ENCODE peak calls at places on chromosome 7, in eight cellular contexts. C is brain microvascular endothelial cell; X is CD8-positive, alpha-beta memory T cell; H is dorsolateral prefrontal cortex; Z is GM23248; Q is OCI-LY7; D is mammary epithelial cell; F is IMR-90. T is an unnamed sample.

GRCh38 chr7:78450754-78451153 is 652.2 kb downstream of the PHTF2 start:
- DNase-seq in D (no peak), Z (no peak), X (no peak), C (no peak), F (no peak), H (no peak), Q (no peak), T (no peak)

GRCh38 chr7:16594061-16594460 is 51.5 kb downstream of the ANKMY2 start:
- DNase-seq in H (no peak), C (peak; percentile 15), Z (peak; percentile 17), Q (no peak), X (no peak), D (no peak), F (peak; percentile 70), T (no peak)

GRCh38 chr7:90747521-90747920 is 151.4 kb downstream of the CDK14 start:
- DNase-seq in D (no peak), C (no peak), Z (peak; percentile 40), X (no peak), F (no peak), Q (no peak), H (no peak), T (no peak)

GRCh38 chr7:82677064-82677463 is 233.5 kb upstream of the CACNA2D1 start:
- DNase-seq in X (peak; percentile 7), H (no peak), Q (peak; percentile 4), C (no peak), Z (no peak), F (no peak), D (no peak), T (no peak)

GRCh38 chr7:5421626-5422323 is 1.9 kb downstream of the TNRC18 start:
- DNase-seq in D (peak; percentile 49), C (peak; percentile 77), Z (peak; percentile 85), H (no peak), F (peak; percentile 82), Q (no peak), X (peak; percentile 19), T (peak; percentile 78)

GRCh38 chr7:102169651-102170416 is 116.8 kb upstream of the SH2B2 start:
- DNase-seq in Q (no peak), F (peak; percentile 37), C (peak; percentile 59), X (no peak), D (no peak), Z (no peak), H (no peak), T (no peak)

GRCh38 chr7:47516985-47517590 is 64.8 kb downstream of the TNS3 start:
- DNase-seq in X (no peak), Z (peak; percentile 52), Q (no peak), D (no peak), C (no peak), H (no peak), F (no peak), T (no peak)

GRCh38 chr7:98771519-98772241 is 98.1 kb downstream of the TMEM130 start:
- DNase-seq in H (peak; percentile 76), Z (peak; percentile 79), C (peak; percentile 31), X (no peak), Q (peak; percentile 55), F (peak; percentile 78), D (no peak), T (no peak)

GRCh38 chr7:127447326-127447945 is 54.9 kb upstream of the ZNF800 start:
- DNase-seq in X (peak; percentile 59), Q (peak; percentile 82), Z (peak; percentile 65), H (no peak), D (peak; percentile 44), C (peak; percentile 55), F (peak; percentile 60), T (no peak)

GRCh38 chr7:81300779-81301178 is 381.9 kb upstream of the SEMA3C start:
- DNase-seq in Q (no peak), F (no peak), D (no peak), C (no peak), H (no peak), Z (no peak), X (no peak), T (no peak)

GRCh38 chr7:157540020-157540419 is 203.2 kb downstream of the DNAJB6 start:
- DNase-seq in D (no peak), Q (no peak), H (peak; percentile 27), Z (no peak), F (no peak), X (no peak), C (no peak), T (peak; percentile 38)

GRCh38 chr7:114944742-114945625 is 23.1 kb downstream of the MDFIC start:
- DNase-seq in Z (peak; percentile 96), C (peak; percentile 90), X (no peak), H (no peak), D (no peak), Q (no peak), F (peak; percentile 94), T (no peak)

GRCh38 chr7:32587431-32587948 is 92.2 kb downstream of the AVL9 start:
- DNase-seq in D (no peak), H (no peak), Q (no peak), Z (peak; percentile 63), C (peak; percentile 90), F (peak; percentile 89), X (no peak), T (no peak)

GRCh38 chr7:98250789-98251188 is 1.2 kb downstream of the TECPR1 start:
- DNase-seq in H (no peak), F (no peak), Z (no peak), Q (peak; percentile 78), D (no peak), C (no peak), X (peak; percentile 70), T (no peak)

GRCh38 chr7:118918556-118918955 is 694.1 kb downstream of the ANKRD7 start:
- DNase-seq in C (no peak), Z (peak; percentile 14), Q (peak; percentile 11), F (peak; percentile 5), X (no peak), D (peak; percentile 4), H (no peak), T (no peak)

GRCh38 chr7:119936876-119937275 is 336.1 kb upstream of the KCND2 start:
- DNase-seq in Q (no peak), C (no peak), X (no peak), F (no peak), H (no peak), D (no peak), Z (peak; percentile 43), T (no peak)
- H3K27ac ChIP-seq in Q (no peak overlapping the region), C (no peak overlapping the region), X (no peak overlapping the region), F (no peak overlapping the region), H (no peak overlapping the region), D (no peak overlapping the region), Z (no peak overlapping the region), T (no peak overlapping the region)

GRCh38 chr7:103573479-103574058 is 127.6 kb upstream of the SLC26A5 start:
- DNase-seq in Z (peak; percentile 41), F (peak; percentile 59), X (peak; percentile 22), H (no peak), Q (peak; percentile 24), C (no peak), D (peak; percentile 15), T (no peak)
- H3K27ac ChIP-seq in Z (no peak overlapping the region), F (no peak overlapping the region), X (no peak overlapping the region), H (no peak overlapping the region), Q (no peak overlapping the region), C (no peak overlapping the region), D (no peak overlapping the region), T (no peak overlapping the region)

DNA sequence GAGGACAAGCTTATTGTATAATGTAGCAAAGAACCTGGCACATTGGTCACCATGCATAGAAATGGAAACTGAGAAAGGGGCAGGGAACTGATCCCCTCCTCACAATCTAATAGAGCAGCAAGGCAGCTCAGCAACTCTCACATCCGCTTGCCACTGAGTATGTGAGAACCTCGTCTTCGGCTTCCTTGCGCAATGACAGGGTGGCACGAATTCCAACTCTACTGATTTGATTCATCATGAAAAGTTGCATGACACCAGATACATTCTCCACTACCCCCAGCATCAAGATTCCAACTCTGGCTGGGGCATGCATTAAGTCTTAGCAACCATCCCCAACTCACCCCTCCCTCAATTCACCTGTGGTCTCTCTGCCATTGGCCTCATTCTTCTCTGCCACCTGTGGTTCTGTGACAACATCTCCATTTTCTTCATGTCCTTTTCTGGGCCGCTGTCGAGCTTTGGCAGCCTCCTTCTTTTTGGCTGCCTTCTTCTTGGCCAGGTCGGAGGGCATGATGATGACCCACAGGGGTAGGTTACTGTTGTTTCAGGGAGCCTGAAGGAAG is 976 bp downstream of the ABCF2 start:
- DNase-seq in X (no peak), C (no peak), D (no peak), Z (peak; percentile 51), H (no peak), Q (no peak), F (no peak), T (no peak)
- H3K27ac ChIP-seq in X (peak overlapping the region; percentile 77), C (no peak overlapping the region), D (peak overlapping the region; percentile 27), Z (peak overlapping the region; percentile 61), H (no peak overlapping the region), Q (no peak overlapping the region), F (peak overlapping the region; percentile 62), T (no peak overlapping the region)

GRCh38 chr7:74038194-74038961 is 10.4 kb downstream of the ELN start:
- DNase-seq in C (no peak), X (no peak), Q (no peak), H (no peak), Z (no peak), F (no peak), D (no peak), T (no peak)
- H3K27ac ChIP-seq in C (no peak overlapping the region), X (no peak overlapping the region), Q (no peak overlapping the region), H (peak overlapping the region; percentile 37), Z (no peak overlapping the region), F (no peak overlapping the region), D (no peak overlapping the region), T (peak overlapping the region; percentile 37)

DNA sequence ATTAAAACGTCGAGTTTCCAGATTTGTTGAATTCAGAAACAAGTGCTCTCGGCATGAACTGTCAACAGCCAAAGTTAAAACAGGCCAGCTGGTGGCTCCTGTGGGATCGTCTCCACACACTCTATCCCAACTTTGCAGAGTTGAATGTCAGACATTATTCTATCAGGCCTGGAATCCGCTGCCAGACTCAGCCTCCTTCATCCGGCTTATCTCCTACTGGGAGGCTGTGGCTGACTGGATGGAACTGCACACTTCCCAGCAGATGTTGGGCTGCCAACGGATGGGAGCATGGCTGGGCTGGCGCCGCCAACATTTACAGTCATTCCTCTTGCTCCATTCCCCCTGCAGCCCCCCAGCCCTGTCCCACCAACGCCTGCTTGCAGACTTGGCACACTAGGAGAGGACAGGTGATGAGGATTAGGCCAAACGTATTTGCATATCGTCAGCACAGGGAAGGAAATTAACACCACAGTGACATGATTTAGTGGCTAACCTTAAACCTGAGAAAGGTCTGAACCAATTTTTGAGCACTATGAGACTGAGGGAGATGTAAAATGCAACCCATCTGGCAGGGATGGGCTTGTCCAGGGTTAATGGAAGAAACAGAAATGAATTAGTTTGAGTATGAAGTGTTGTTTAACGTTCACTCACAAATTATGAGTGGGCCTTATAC is 183.5 kb downstream of the TAX1BP1 start:
- DNase-seq in C (no peak), D (no peak), F (no peak), Q (peak; percentile 65), X (no peak), Z (peak; percentile 26), H (no peak), T (no peak)
- H3K27ac ChIP-seq in C (no peak overlapping the region), D (no peak overlapping the region), F (no peak overlapping the region), Q (peak overlapping the region; percentile 70), X (no peak overlapping the region), Z (no peak overlapping the region), H (no peak overlapping the region), T (no peak overlapping the region)